ENCODE peak calls at places on chromosomes 5 and 9, in seven cellular contexts. W is activated CD4-positive, alpha-beta T cell treated with anti-CD3 and anti-CD28 coated beads for 48 hours; V is SK-N-DZ; Q is HTR-8/SVneo; Y is mucosa of descending colon; D is CD8-positive, alpha-beta memory T cell; L is stimulated activated CD8-positive, alpha-beta memory T cell treated with anti-CD3 and anti-CD28 coated beads, Interleukin-7, amount 100 ng/mL, for 1 hour. Z is an unnamed sample.
A peak's percentile ranks its signal among the peaks of the same experiment; 100 is the strongest.

GRCh38 chr9:91239367-91240111 is 122.2 kb downstream of the AUH start:
- DNase-seq in W (no peak), V (no peak), Q (no peak), Y (no peak), D (no peak), L (no peak), Z (no peak)

GRCh38 chr5:149314571-149315111 is 30.7 kb upstream of the GRPEL2 start:
- DNase-seq in W (no peak), V (no peak), Q (no peak), Y (no peak), D (no peak), L (no peak), Z (no peak)

GRCh38 chr9:37676411-37676830 is 25.7 kb downstream of the FRMPD1 start:
- DNase-seq in W (no peak), V (no peak), Q (no peak), Y (no peak), D (no peak), L (no peak), Z (no peak)

GRCh38 chr5:94791787-94792186 is 173.3 kb downstream of the SLF1 start:
- DNase-seq in W (no peak), V (no peak), Q (no peak), Y (no peak), D (no peak), L (no peak), Z (no peak)

GRCh38 chr5:403995-404394 is 39.0 kb upstream of the EXOC3 start:
- DNase-seq in W (no peak), V (no peak), Q (no peak), Y (peak; percentile 8), D (no peak), L (no peak), Z (no peak)

GRCh38 chr9:99677281-99677680 is 144.4 kb upstream of the NR4A3 start:
- DNase-seq in W (no peak), V (no peak), Q (no peak), Y (no peak), D (no peak), L (no peak), Z (no peak)

GRCh38 chr5:154868702-154869101 is 10.3 kb downstream of the CNOT8 start:
- DNase-seq in W (no peak), V (no peak), Q (peak; percentile 22), Y (no peak), D (peak; percentile 18), L (no peak), Z (no peak)

GRCh38 chr5:133664422-133664821 is 52.1 kb upstream of the FSTL4 start:
- DNase-seq in W (no peak), V (no peak), Q (peak; percentile 67), Y (no peak), D (no peak), L (no peak), Z (no peak)

GRCh38 chr9:129482521-129483466 is 138.1 kb downstream of the C9orf50 start:
- DNase-seq in W (peak; percentile 47), V (peak; percentile 73), Q (peak; percentile 60), Y (peak; percentile 81), D (no peak), L (no peak), Z (no peak)

GRCh38 chr9:96331236-96331947 is 29.4 kb upstream of the HSD17B3 start:
- DNase-seq in W (no peak), V (no peak), Q (peak; percentile 24), Y (no peak), D (no peak), L (no peak), Z (no peak)

GRCh38 chr5:76999451-76999850 is 30.8 kb upstream of the AGGF1 start:
- DNase-seq in W (no peak), V (no peak), Q (peak; percentile 36), Y (no peak), D (no peak), L (no peak), Z (no peak)

GRCh38 chr9:135526730-135527571 is 5.7 kb downstream of the LCN1 start:
- DNase-seq in W (no peak), V (no peak), Q (no peak), Y (no peak), D (no peak), L (no peak), Z (no peak)

GRCh38 chr5:124544366-124545055 is 201.9 kb downstream of the ZNF608 start:
- DNase-seq in W (no peak), V (no peak), Q (no peak), Y (no peak), D (no peak), L (no peak), Z (no peak)

GRCh38 chr5:143471041-143471509 is 67.6 kb upstream of the NR3C1 start:
- DNase-seq in W (no peak), V (no peak), Q (no peak), Y (no peak), D (no peak), L (no peak), Z (no peak)

GRCh38 chr5:51958473-51958872 is 575.2 kb downstream of the ISL1 start:
- DNase-seq in W (no peak), V (peak; percentile 28), Q (no peak), Y (no peak), D (no peak), L (no peak), Z (no peak)

GRCh38 chr5:17216176-17216973 is 1.1 kb upstream of the BASP1 start:
- DNase-seq in W (peak; percentile 74), V (peak; percentile 87), Q (peak; percentile 89), Y (peak; percentile 70), D (no peak), L (no peak), Z (peak; percentile 79)

GRCh38 chr5:169856571-169856970 is 123.7 kb downstream of the INSYN2B start:
- DNase-seq in W (no peak), V (peak; percentile 31), Q (peak; percentile 40), Y (no peak), D (no peak), L (no peak), Z (no peak)

GRCh38 chr5:148474025-148474511 is 90.3 kb downstream of the FBXO38 start:
- DNase-seq in W (no peak), V (no peak), Q (peak; percentile 4), Y (no peak), D (no peak), L (no peak), Z (no peak)

GRCh38 chr5:176610430-176610763 is 441 bp upstream of the GPRIN1 start:
- DNase-seq in W (no peak), V (no peak), Q (no peak), Y (no peak), D (no peak), L (no peak), Z (no peak)

GRCh38 chr5:72214168-72214567 is 105.9 kb downstream of the MRPS27 start:
- DNase-seq in W (no peak), V (no peak), Q (no peak), Y (no peak), D (no peak), L (no peak), Z (no peak)

GRCh38 chr9:98172604-98173003 is 19.8 kb downstream of the CORO2A start:
- DNase-seq in W (no peak), V (peak; percentile 74), Q (peak; percentile 14), Y (no peak), D (no peak), L (no peak), Z (no peak)

GRCh38 chr9:124440786-124441185 is 9.5 kb upstream of the ADGRD2 start:
- DNase-seq in W (no peak), V (no peak), Q (no peak), Y (no peak), D (no peak), L (no peak), Z (no peak)

GRCh38 chr5:14218480-14218879 is 75.3 kb downstream of the TRIO start:
- DNase-seq in W (no peak), V (no peak), Q (no peak), Y (no peak), D (no peak), L (no peak), Z (no peak)

GRCh38 chr9:105502276-105502675 is 54.4 kb downstream of the FSD1L start:
- DNase-seq in W (no peak), V (no peak), Q (no peak), Y (no peak), D (no peak), L (no peak), Z (no peak)

GRCh38 chr9:111833941-111834340 is 39.2 kb upstream of the SHOC1 start:
- DNase-seq in W (no peak), V (no peak), Q (no peak), Y (no peak), D (no peak), L (no peak), Z (no peak)